ENCODE peak calls at places on chromosomes 3 and 15, in nine cellular contexts. Q, C, L, P, O, D, I, G and B are unnamed samples.

GRCh38 chr15:59140422-59141226 is 35.7 kb downstream of the CCNB2 start:
- DNase-seq in Q (no peak), C (no peak), L (no peak), P (no peak), O (peak), D (no peak), I (no peak), G (no peak), B (no peak)

GRCh38 chr3:45677841-45678240 is 11.4 kb upstream of the SACM1L start:
- DNase-seq in Q (no peak), C (no peak), L (no peak), P (no peak), O (no peak), D (no peak), I (no peak), G (no peak), B (no peak)

GRCh38 chr15:52019394-52020252 is 604 bp downstream of the MAPK6 start:
- DNase-seq in Q (peak), C (peak), L (peak), P (peak), O (peak), D (peak), I (peak), G (peak), B (peak)

GRCh38 chr15:31151301-31152233 is 50.0 kb upstream of the TRPM1 start:
- DNase-seq in Q (no peak), C (no peak), L (no peak), P (no peak), O (no peak), D (no peak), I (no peak), G (no peak), B (no peak)

GRCh38 chr3:27596920-27597319 is 112.7 kb upstream of the SLC4A7 start:
- DNase-seq in Q (no peak), C (no peak), L (no peak), P (no peak), O (no peak), D (no peak), I (no peak), G (no peak), B (no peak)

GRCh38 chr3:138862924-138863775 is 28.4 kb upstream of the PIK3CB start:
- DNase-seq in Q (no peak), C (no peak), L (peak), P (no peak), O (peak), D (no peak), I (peak), G (no peak), B (no peak)

GRCh38 chr3:4290272-4290893 is 12.8 kb upstream of the SETMAR start:
- DNase-seq in Q (no peak), C (no peak), L (peak), P (peak), O (peak), D (peak), I (peak), G (no peak), B (no peak)

GRCh38 chr3:143362115-143362992 is 242.8 kb downstream of the CHST2 start:
- DNase-seq in Q (no peak), C (no peak), L (no peak), P (no peak), O (no peak), D (no peak), I (no peak), G (no peak), B (no peak)

GRCh38 chr15:43795997-43796396 is 3.9 kb downstream of the SERF2 start:
- DNase-seq in Q (no peak), C (no peak), L (no peak), P (no peak), O (no peak), D (no peak), I (no peak), G (no peak), B (no peak)

GRCh38 chr3:168802761-168803160 is 707.0 kb upstream of the GOLIM4 start:
- DNase-seq in Q (no peak), C (no peak), L (no peak), P (no peak), O (no peak), D (no peak), I (no peak), G (no peak), B (no peak)

GRCh38 chr3:177673105-177673804 is 476.0 kb upstream of the TBL1XR1 start:
- DNase-seq in Q (no peak), C (no peak), L (peak), P (no peak), O (no peak), D (no peak), I (no peak), G (peak), B (no peak)

GRCh38 chr3:66722675-66723074 is 221.9 kb upstream of the LRIG1 start:
- DNase-seq in Q (no peak), C (no peak), L (peak), P (no peak), O (peak), D (no peak), I (no peak), G (peak), B (no peak)

GRCh38 chr15:61840090-61840489 is 220.2 kb downstream of the VPS13C start:
- DNase-seq in Q (no peak), C (no peak), L (no peak), P (no peak), O (no peak), D (no peak), I (no peak), G (no peak), B (no peak)

GRCh38 chr3:12984023-12984823 is 89.0 kb downstream of the IQSEC1 start:
- DNase-seq in Q (peak), C (no peak), L (peak), P (peak), O (peak), D (peak), I (peak), G (no peak), B (peak)

GRCh38 chr3:138180375-138181029 is 5.8 kb upstream of the DBR1 start:
- DNase-seq in Q (no peak), C (no peak), L (peak), P (no peak), O (peak), D (no peak), I (peak), G (no peak), B (no peak)

DNA sequence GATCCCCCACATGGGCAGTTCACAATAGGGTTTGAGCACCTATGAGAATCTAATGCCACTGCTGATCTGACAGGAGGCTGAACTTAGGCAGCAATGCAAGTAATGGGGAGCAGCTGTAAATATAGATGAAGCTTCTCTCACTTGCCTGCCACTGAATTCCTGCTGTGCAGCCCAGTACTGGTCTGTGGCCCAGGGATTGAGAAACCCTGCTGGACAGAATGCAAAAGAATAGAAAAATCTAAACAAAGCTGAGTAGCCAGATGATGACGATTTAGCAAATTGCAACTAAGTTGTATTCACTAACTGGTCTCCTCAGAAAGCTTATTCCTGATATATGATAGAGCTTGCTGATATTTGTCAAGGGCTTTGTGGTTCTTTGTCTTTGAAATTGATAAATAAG is 34.3 kb upstream of the APH1B start:
- DNase-seq in Q (no peak), C (no peak), L (peak), P (no peak), O (no peak), D (no peak), I (no peak), G (no peak), B (no peak)
- TF ChIP-seq CTCF in Q (no peak), C (no peak), L (no peak), P (no peak), O (no peak), D (no peak), I (no peak), G (peak), B (no peak)

GRCh38 chr3:182904164-182904563 is 76.2 kb downstream of the DCUN1D1 start:
- DNase-seq in Q (no peak), C (no peak), L (no peak), P (no peak), O (no peak), D (no peak), I (no peak), G (no peak), B (no peak)
- TF ChIP-seq CTCF in Q (no peak), C (no peak), L (peak), P (no peak), O (no peak), D (peak), I (no peak), G (peak), B (no peak)

GRCh38 chr15:96619171-96619570 is 288.7 kb downstream of the NR2F2 start:
- DNase-seq in Q (no peak), C (no peak), L (no peak), P (no peak), O (no peak), D (no peak), I (peak), G (no peak), B (no peak)

GRCh38 chr15:96625251-96625650 is 294.8 kb downstream of the NR2F2 start:
- DNase-seq in Q (no peak), C (no peak), L (no peak), P (no peak), O (no peak), D (no peak), I (peak), G (no peak), B (no peak)

GRCh38 chr15:96626936-96627577 is 296.6 kb downstream of the NR2F2 start:
- DNase-seq in Q (no peak), C (no peak), L (no peak), P (no peak), O (no peak), D (no peak), I (peak), G (no peak), B (no peak)

GRCh38 chr15:96622714-96623113 is 292.2 kb downstream of the NR2F2 start:
- DNase-seq in Q (no peak), C (no peak), L (no peak), P (no peak), O (no peak), D (no peak), I (no peak), G (no peak), B (no peak)
- TF ChIP-seq CTCF in Q (no peak), C (no peak), L (no peak), P (no peak), O (no peak), D (no peak), I (no peak), G (no peak), B (no peak)

GRCh38 chr3:87924485-87924884 is 134.3 kb downstream of the CGGBP1 start:
- DNase-seq in Q (no peak), C (no peak), L (no peak), P (no peak), O (no peak), D (no peak), I (peak), G (no peak), B (no peak)
- TF ChIP-seq CTCF in Q (no peak), C (no peak), L (no peak), P (no peak), O (no peak), D (no peak), I (no peak), G (no peak), B (no peak)

DNA sequence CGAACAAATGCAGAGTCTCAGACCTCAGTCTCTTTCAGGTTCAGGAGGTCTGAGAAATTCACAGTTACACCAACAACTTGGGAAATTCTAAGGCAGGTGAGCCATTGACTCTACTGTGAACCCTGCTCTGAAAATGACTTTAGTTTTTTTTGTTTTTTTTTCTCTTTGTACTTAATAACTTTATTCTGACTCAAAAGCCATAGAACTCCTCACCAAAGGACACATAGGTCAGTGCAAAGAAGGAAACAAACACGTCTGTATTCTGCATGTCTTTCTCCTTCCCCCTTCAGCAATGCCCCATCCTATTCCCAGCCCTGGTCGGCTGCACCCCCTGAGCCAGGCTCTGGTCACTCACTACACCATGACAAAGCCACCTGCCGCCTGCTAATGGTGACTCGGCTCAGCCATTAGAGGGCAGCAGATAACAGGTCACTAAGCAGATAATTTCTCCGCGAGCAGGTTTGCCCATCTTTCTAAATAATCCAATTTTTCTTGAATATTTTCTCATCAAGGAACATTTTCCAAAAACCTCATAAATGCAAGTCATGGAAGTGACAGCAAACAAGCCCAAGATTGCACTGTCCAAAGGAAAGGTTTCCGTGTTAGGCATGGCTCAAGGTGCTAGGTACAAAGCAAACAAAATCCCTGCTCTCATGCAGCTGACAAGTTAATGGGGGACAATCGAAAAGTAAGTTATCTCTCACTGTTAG is 37.7 kb downstream of the TM4SF4 start:
- DNase-seq in Q (peak), C (no peak), L (peak), P (no peak), O (peak), D (peak), I (peak), G (no peak), B (peak)
- TF ChIP-seq CTCF in Q (no peak), C (peak), L (peak), P (no peak), O (peak), D (peak), I (peak), G (peak), B (peak)

GRCh38 chr15:81809543-81809942 is 236.3 kb downstream of the MEX3B start:
- DNase-seq in Q (no peak), C (no peak), L (peak), P (no peak), O (no peak), D (no peak), I (peak), G (no peak), B (no peak)
- TF ChIP-seq CTCF in Q (no peak), C (peak), L (peak), P (no peak), O (no peak), D (peak), I (peak), G (no peak), B (peak)

GRCh38 chr3:96706517-96706916 is 107.9 kb upstream of the EPHA6 start:
- DNase-seq in Q (no peak), C (no peak), L (no peak), P (no peak), O (no peak), D (no peak), I (no peak), G (no peak), B (no peak)
- TF ChIP-seq CTCF in Q (no peak), C (no peak), L (no peak), P (no peak), O (no peak), D (no peak), I (no peak), G (no peak), B (no peak)

GRCh38 chr15:62952969-62953368 is 89.6 kb upstream of the TPM1 start:
- DNase-seq in Q (no peak), C (no peak), L (no peak), P (no peak), O (no peak), D (no peak), I (no peak), G (no peak), B (no peak)
- TF ChIP-seq CTCF in Q (no peak), C (no peak), L (no peak), P (no peak), O (no peak), D (no peak), I (no peak), G (no peak), B (no peak)